ENCODE peak calls at places on chromosome 7, in eight cellular contexts. H, V, Q, C, X, R, Z and A are unnamed samples.

GRCh38 chr7:5494683-5495561 is 71.3 kb upstream of the TNRC18 start:
- DNase-seq in H (peak; percentile 83), Z (peak; percentile 82), X (no peak), Q (peak; percentile 71), C (peak; percentile 80), V (peak; percentile 88), R (peak; percentile 74), A (no peak)

GRCh38 chr7:27825890-27826289 is 85.9 kb downstream of the TAX1BP1 start:
- DNase-seq in V (no peak), Q (no peak), C (no peak), R (no peak), X (no peak), H (no peak), Z (no peak), A (no peak)

GRCh38 chr7:63028376-63029206 is 970.1 kb upstream of the ZNF722 start:
- DNase-seq in R (no peak), X (peak; percentile 82), Z (no peak), H (no peak), V (no peak), Q (no peak), C (no peak), A (no peak)

GRCh38 chr7:2800923-2801682 is 43.0 kb downstream of the GNA12 start:
- DNase-seq in X (peak; percentile 66), R (peak; percentile 77), Z (peak; percentile 43), V (no peak), H (no peak), Q (peak; percentile 73), C (no peak), A (no peak)

GRCh38 chr7:113086431-113086888 is at the start of gene GPR85:
- DNase-seq in H (peak; percentile 68), R (no peak), Q (peak; percentile 40), C (peak; percentile 66), V (peak; percentile 71), X (no peak), Z (peak; percentile 59), A (no peak)

GRCh38 chr7:116990056-116990455 is 36.8 kb downstream of the ST7 start:
- DNase-seq in Q (no peak), H (no peak), X (no peak), R (no peak), Z (no peak), C (no peak), V (no peak), A (no peak)

GRCh38 chr7:4040031-4040928 is 641.8 kb upstream of the FOXK1 start:
- DNase-seq in Q (no peak), X (peak; percentile 53), H (no peak), Z (no peak), V (no peak), C (no peak), R (no peak), A (no peak)

GRCh38 chr7:123995617-123996326 is 37.1 kb downstream of the TMEM229A start:
- DNase-seq in Q (no peak), X (no peak), C (no peak), R (no peak), Z (no peak), V (no peak), H (no peak), A (no peak)

GRCh38 chr7:29894238-29894637 is 87.9 kb downstream of the WIPF3 start:
- DNase-seq in X (no peak), R (no peak), V (no peak), H (no peak), Z (no peak), C (no peak), Q (no peak), A (no peak)

GRCh38 chr7:117014673-117015133 is 61.4 kb downstream of the ST7 start:
- DNase-seq in Z (no peak), Q (peak; percentile 69), H (peak; percentile 68), R (peak; percentile 54), V (peak; percentile 51), C (no peak), X (no peak), A (no peak)

GRCh38 chr7:24406053-24406561 is 122.1 kb downstream of the NPY start:
- DNase-seq in C (no peak), Q (no peak), V (no peak), H (no peak), Z (peak; percentile 38), R (no peak), X (no peak), A (no peak)

GRCh38 chr7:31022726-31023125 is 29.4 kb upstream of the ADCYAP1R1 start:
- DNase-seq in X (no peak), R (no peak), C (no peak), Z (no peak), H (no peak), V (no peak), Q (no peak), A (no peak)

GRCh38 chr7:8365499-8366110 is 67.8 kb upstream of the NXPH1 start:
- DNase-seq in H (no peak), Q (no peak), Z (peak; percentile 57), C (no peak), R (no peak), V (no peak), X (no peak), A (no peak)
- TF ChIP-seq CTCF in H (no peak), Q (peak; percentile 44), Z (peak; percentile 36), C (peak; percentile 61), R (no peak), V (peak; percentile 62), X (peak; percentile 34), A (no peak)

GRCh38 chr7:144731661-144732060 is 104.2 kb downstream of the TPK1 start:
- DNase-seq in H (no peak), Q (no peak), C (no peak), X (no peak), Z (no peak), V (no peak), R (no peak), A (no peak)
- TF ChIP-seq CTCF in H (no peak), Q (no peak), C (no peak), X (no peak), Z (no peak), V (no peak), R (no peak), A (no peak)

DNA sequence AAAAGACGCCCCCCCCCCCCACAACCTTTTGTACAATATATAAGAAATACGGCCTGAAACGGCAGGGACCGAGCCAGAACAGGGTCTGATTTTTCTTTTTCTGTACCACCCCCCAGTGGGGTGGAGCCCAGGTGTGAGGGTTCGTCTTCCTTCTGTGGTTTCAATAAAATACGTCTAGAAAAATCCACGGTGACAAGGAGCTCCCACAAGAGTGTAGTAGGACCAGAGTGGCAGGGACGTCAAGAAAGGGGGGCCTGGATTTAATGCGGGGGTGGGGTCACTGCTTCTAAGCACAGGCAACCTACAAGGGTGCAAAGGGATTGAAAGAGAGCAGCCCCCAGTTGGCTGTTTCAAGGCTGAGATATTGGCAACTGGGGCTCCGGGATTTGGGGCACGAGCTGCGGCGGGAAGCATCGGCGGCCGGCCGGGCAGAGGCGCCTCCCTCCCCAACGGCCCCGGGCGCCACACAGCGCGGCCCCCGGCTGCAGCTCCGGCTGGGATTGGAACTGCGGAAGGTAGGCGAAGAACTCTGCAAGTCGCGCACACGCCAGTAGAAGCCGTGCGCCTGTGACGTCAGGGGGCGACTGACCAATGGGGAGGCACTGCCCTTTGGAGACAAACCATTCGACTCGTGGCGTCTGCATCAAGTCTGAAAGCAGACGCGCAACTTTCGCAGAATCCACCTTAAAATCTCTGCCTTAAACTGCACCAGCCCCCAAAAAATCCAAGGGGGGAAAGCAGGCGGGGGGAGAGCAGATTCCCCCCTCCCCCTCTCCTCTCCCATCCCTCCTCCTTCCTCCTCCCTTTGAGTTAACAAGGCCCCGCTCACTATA is at the start of gene DLX6:
- DNase-seq in H (no peak), Q (no peak), R (peak; percentile 81), C (no peak), Z (peak; percentile 69), X (no peak), V (no peak), A (no peak)
- TF ChIP-seq CTCF in H (no peak), Q (no peak), R (no peak), C (no peak), Z (no peak), X (no peak), V (no peak), A (no peak)

DNA sequence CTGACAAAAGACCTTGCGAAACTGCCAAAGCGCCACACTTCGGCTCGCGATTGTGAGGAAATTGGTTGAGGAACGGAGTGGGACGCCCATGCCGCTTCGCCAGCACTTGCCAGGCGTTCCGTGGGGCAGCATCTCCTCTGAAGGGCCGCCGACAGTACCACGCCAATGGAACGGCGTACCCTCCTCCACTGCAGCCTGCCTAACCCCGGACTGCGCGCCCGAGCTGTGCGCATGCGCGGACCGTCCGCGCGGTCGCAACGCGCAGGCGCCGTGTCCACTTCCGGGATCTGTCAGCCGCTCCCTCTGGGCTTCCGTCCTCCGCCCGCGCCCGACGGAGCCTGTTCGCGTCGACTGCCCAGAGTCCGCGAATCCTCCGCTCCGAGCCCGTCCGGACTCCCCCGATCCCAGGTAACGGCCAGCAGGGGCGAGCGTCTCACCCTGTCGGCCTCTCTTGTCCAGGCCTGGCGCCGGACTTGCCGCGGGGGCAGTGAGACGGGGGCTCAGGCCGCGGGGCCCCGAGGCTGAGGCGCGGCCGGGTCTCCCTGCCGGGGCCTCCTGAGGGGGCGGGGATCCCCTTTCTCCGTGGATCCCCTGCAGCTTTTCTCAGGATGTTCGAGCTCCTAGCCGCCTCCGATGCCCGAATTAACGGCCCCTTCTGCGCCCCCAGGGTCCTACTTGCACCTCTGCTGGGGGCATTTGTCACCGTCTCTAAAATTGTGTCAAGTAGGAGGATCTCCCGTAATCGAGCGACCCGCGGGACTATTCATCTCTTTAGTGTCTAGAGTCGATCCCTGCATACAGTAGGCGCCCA is at the start of gene ARPC1A:
- DNase-seq in Z (peak; percentile 93), C (peak; percentile 83), R (peak; percentile 90), H (peak; percentile 93), Q (peak; percentile 90), V (peak; percentile 91), X (peak; percentile 98), A (peak; percentile 58)
- TF ChIP-seq CTCF in Z (no peak), C (peak; percentile 37), R (no peak), H (peak; percentile 31), Q (peak; percentile 11), V (peak; percentile 22), X (peak; percentile 39), A (no peak)

GRCh38 chr7:105759670-105760548 is 116.5 kb downstream of the ATXN7L1 start:
- DNase-seq in X (no peak), C (no peak), Q (peak; percentile 36), V (no peak), Z (peak; percentile 61), H (no peak), R (peak; percentile 73), A (no peak)
- TF ChIP-seq CTCF in X (peak; percentile 82), C (peak; percentile 73), Q (peak; percentile 70), V (peak; percentile 73), Z (peak; percentile 62), H (peak; percentile 59), R (peak; percentile 55), A (no peak)

GRCh38 chr7:37284805-37285211 is 163.9 kb downstream of the ELMO1 start:
- DNase-seq in Z (peak; percentile 51), Q (peak; percentile 54), C (peak; percentile 52), X (no peak), H (peak; percentile 59), V (peak; percentile 82), R (peak; percentile 76), A (no peak)
- TF ChIP-seq CTCF in Z (peak; percentile 46), Q (peak; percentile 78), C (peak; percentile 79), X (peak; percentile 55), H (peak; percentile 73), V (peak; percentile 77), R (peak; percentile 40), A (no peak)